ENCODE peak calls at places on chromosomes 6 and 20, in eight cellular contexts. One of them, this sample, is unnamed.

GRCh38 chr6:163496205-163496604 is 81.7 kb downstream of the QKI start:
- DNase-seq in left ventricle myocardium inferior: no peak
- DNase-seq in spleen: no peak
- DNase-seq in sigmoid colon: no peak
- DNase-seq in CD4-positive, alpha-beta memory T cell: no peak
- DNase-seq in Caco-2: no peak
- DNase-seq in ovary: no peak
- DNase-seq in naive thymus-derived CD4-positive, alpha-beta T cell: no peak
- DNase-seq in this sample: no peak

GRCh38 chr20:57902478-57902877 is 192.7 kb upstream of the PMEPA1 start:
- DNase-seq in CD4-positive, alpha-beta memory T cell: no peak
- DNase-seq in Caco-2: no peak
- DNase-seq in spleen: no peak
- DNase-seq in ovary: no peak
- DNase-seq in sigmoid colon: no peak
- DNase-seq in naive thymus-derived CD4-positive, alpha-beta T cell: no peak
- DNase-seq in left ventricle myocardium inferior: no peak
- DNase-seq in this sample: no peak

GRCh38 chr6:1667805-1668175 is 58.1 kb downstream of the FOXC1 start:
- DNase-seq in CD4-positive, alpha-beta memory T cell: no peak
- DNase-seq in sigmoid colon: no peak
- DNase-seq in Caco-2: no peak
- DNase-seq in naive thymus-derived CD4-positive, alpha-beta T cell: no peak
- DNase-seq in spleen: no peak
- DNase-seq in left ventricle myocardium inferior: no peak
- DNase-seq in ovary: no peak
- DNase-seq in this sample: no peak

GRCh38 chr20:19129976-19130612 is 82.3 kb upstream of the SLC24A3 start:
- DNase-seq in ovary: no peak
- DNase-seq in sigmoid colon: no peak
- DNase-seq in spleen: no peak
- DNase-seq in left ventricle myocardium inferior: no peak
- DNase-seq in Caco-2: no peak
- DNase-seq in naive thymus-derived CD4-positive, alpha-beta T cell: no peak
- DNase-seq in CD4-positive, alpha-beta memory T cell: no peak
- DNase-seq in this sample: peak; percentile 39

GRCh38 chr20:33828326-33828834 is 17.2 kb downstream of the CHMP4B start:
- DNase-seq in ovary: no peak
- DNase-seq in CD4-positive, alpha-beta memory T cell: no peak
- DNase-seq in left ventricle myocardium inferior: no peak
- DNase-seq in sigmoid colon: no peak
- DNase-seq in Caco-2: no peak
- DNase-seq in naive thymus-derived CD4-positive, alpha-beta T cell: no peak
- DNase-seq in spleen: no peak
- DNase-seq in this sample: no peak

GRCh38 chr6:27139753-27140522 is 107.6 kb upstream of the PRSS16 start:
- DNase-seq in ovary: peak; percentile 36
- DNase-seq in spleen: no peak
- DNase-seq in Caco-2: no peak
- DNase-seq in naive thymus-derived CD4-positive, alpha-beta T cell: no peak
- DNase-seq in left ventricle myocardium inferior: no peak
- DNase-seq in sigmoid colon: no peak
- DNase-seq in CD4-positive, alpha-beta memory T cell: no peak
- DNase-seq in this sample: peak; percentile 39

GRCh38 chr6:35216832-35217811 is 3.4 kb downstream of the SCUBE3 start:
- DNase-seq in ovary: no peak
- DNase-seq in sigmoid colon: no peak
- DNase-seq in naive thymus-derived CD4-positive, alpha-beta T cell: no peak
- DNase-seq in left ventricle myocardium inferior: no peak
- DNase-seq in CD4-positive, alpha-beta memory T cell: no peak
- DNase-seq in Caco-2: no peak
- DNase-seq in spleen: no peak
- DNase-seq in this sample: no peak

GRCh38 chr20:32941155-32941885 is 62.9 kb downstream of the SUN5 start:
- DNase-seq in Caco-2: no peak
- DNase-seq in spleen: no peak
- DNase-seq in naive thymus-derived CD4-positive, alpha-beta T cell: no peak
- DNase-seq in sigmoid colon: no peak
- DNase-seq in ovary: no peak
- DNase-seq in CD4-positive, alpha-beta memory T cell: no peak
- DNase-seq in left ventricle myocardium inferior: no peak
- DNase-seq in this sample: no peak

GRCh38 chr6:56649782-56650181 is 7.1 kb upstream of the DST start:
- DNase-seq in sigmoid colon: no peak
- DNase-seq in CD4-positive, alpha-beta memory T cell: no peak
- DNase-seq in Caco-2: no peak
- DNase-seq in left ventricle myocardium inferior: no peak
- DNase-seq in naive thymus-derived CD4-positive, alpha-beta T cell: no peak
- DNase-seq in spleen: no peak
- DNase-seq in ovary: no peak
- DNase-seq in this sample: no peak

GRCh38 chr20:64236137-64237088 is 19.1 kb upstream of the PCMTD2 start:
- DNase-seq in naive thymus-derived CD4-positive, alpha-beta T cell: no peak
- DNase-seq in sigmoid colon: peak; percentile 35
- DNase-seq in spleen: peak; percentile 17
- DNase-seq in left ventricle myocardium inferior: no peak
- DNase-seq in ovary: no peak
- DNase-seq in Caco-2: peak; percentile 36
- DNase-seq in CD4-positive, alpha-beta memory T cell: no peak
- DNase-seq in this sample: peak; percentile 61

GRCh38 chr6:169977434-169978265 is 226.2 kb downstream of the ERMARD start:
- DNase-seq in spleen: peak; percentile 61
- DNase-seq in Caco-2: peak; percentile 13
- DNase-seq in left ventricle myocardium inferior: no peak
- DNase-seq in ovary: no peak
- DNase-seq in CD4-positive, alpha-beta memory T cell: no peak
- DNase-seq in sigmoid colon: peak; percentile 56
- DNase-seq in naive thymus-derived CD4-positive, alpha-beta T cell: no peak
- DNase-seq in this sample: no peak

GRCh38 chr20:17343631-17344447 is 117.0 kb downstream of the PCSK2 start:
- DNase-seq in spleen: no peak
- DNase-seq in naive thymus-derived CD4-positive, alpha-beta T cell: no peak
- DNase-seq in sigmoid colon: no peak
- DNase-seq in Caco-2: no peak
- DNase-seq in ovary: no peak
- DNase-seq in CD4-positive, alpha-beta memory T cell: no peak
- DNase-seq in left ventricle myocardium inferior: no peak
- DNase-seq in this sample: no peak

GRCh38 chr6:159969204-159969912 is 476 bp downstream of the IGF2R start:
- DNase-seq in CD4-positive, alpha-beta memory T cell: no peak
- DNase-seq in left ventricle myocardium inferior: peak; percentile 49
- DNase-seq in naive thymus-derived CD4-positive, alpha-beta T cell: no peak
- DNase-seq in spleen: peak; percentile 95
- DNase-seq in Caco-2: peak; percentile 42
- DNase-seq in sigmoid colon: peak; percentile 76
- DNase-seq in ovary: peak; percentile 67
- DNase-seq in this sample: peak; percentile 62

GRCh38 chr6:33725222-33725621 is 13.7 kb upstream of the UQCC2 start:
- DNase-seq in left ventricle myocardium inferior: no peak
- DNase-seq in ovary: no peak
- DNase-seq in naive thymus-derived CD4-positive, alpha-beta T cell: no peak
- DNase-seq in CD4-positive, alpha-beta memory T cell: no peak
- DNase-seq in Caco-2: no peak
- DNase-seq in sigmoid colon: no peak
- DNase-seq in spleen: no peak
- DNase-seq in this sample: no peak

GRCh38 chr6:39280247-39280731 is 33.9 kb downstream of the KCNK17 start:
- DNase-seq in Caco-2: no peak
- DNase-seq in CD4-positive, alpha-beta memory T cell: no peak
- DNase-seq in ovary: no peak
- DNase-seq in naive thymus-derived CD4-positive, alpha-beta T cell: no peak
- DNase-seq in sigmoid colon: no peak
- DNase-seq in spleen: no peak
- DNase-seq in left ventricle myocardium inferior: no peak
- DNase-seq in this sample: peak; percentile 68

GRCh38 chr20:21008951-21009350 is 97.2 kb downstream of the LINC00237 start:
- DNase-seq in ovary: no peak
- DNase-seq in naive thymus-derived CD4-positive, alpha-beta T cell: no peak
- DNase-seq in spleen: no peak
- DNase-seq in CD4-positive, alpha-beta memory T cell: no peak
- DNase-seq in left ventricle myocardium inferior: no peak
- DNase-seq in Caco-2: no peak
- DNase-seq in sigmoid colon: no peak
- DNase-seq in this sample: no peak

GRCh38 chr6:133187657-133188453 is 53.3 kb upstream of the EYA4 start:
- DNase-seq in CD4-positive, alpha-beta memory T cell: no peak
- DNase-seq in naive thymus-derived CD4-positive, alpha-beta T cell: no peak
- DNase-seq in spleen: no peak
- DNase-seq in ovary: no peak
- DNase-seq in sigmoid colon: no peak
- DNase-seq in Caco-2: no peak
- DNase-seq in left ventricle myocardium inferior: no peak
- DNase-seq in this sample: no peak

GRCh38 chr6:47016916-47017315 is 25.2 kb downstream of the ADGRF1 start:
- DNase-seq in left ventricle myocardium inferior: no peak
- DNase-seq in ovary: no peak
- DNase-seq in Caco-2: no peak
- DNase-seq in CD4-positive, alpha-beta memory T cell: no peak
- DNase-seq in sigmoid colon: no peak
- DNase-seq in naive thymus-derived CD4-positive, alpha-beta T cell: no peak
- DNase-seq in spleen: no peak
- DNase-seq in this sample: no peak

GRCh38 chr6:139680819-139681218 is 306.4 kb upstream of the CITED2 start:
- DNase-seq in Caco-2: no peak
- DNase-seq in sigmoid colon: no peak
- DNase-seq in left ventricle myocardium inferior: no peak
- DNase-seq in ovary: no peak
- DNase-seq in naive thymus-derived CD4-positive, alpha-beta T cell: no peak
- DNase-seq in CD4-positive, alpha-beta memory T cell: no peak
- DNase-seq in spleen: no peak
- DNase-seq in this sample: no peak

GRCh38 chr6:43811101-43812099 is 41.4 kb downstream of the VEGFA start:
- DNase-seq in spleen: no peak
- DNase-seq in ovary: no peak
- DNase-seq in left ventricle myocardium inferior: no peak
- DNase-seq in CD4-positive, alpha-beta memory T cell: no peak
- DNase-seq in Caco-2: no peak
- DNase-seq in naive thymus-derived CD4-positive, alpha-beta T cell: no peak
- DNase-seq in sigmoid colon: no peak
- DNase-seq in this sample: peak; percentile 68

GRCh38 chr20:56278205-56278604 is 29.7 kb downstream of the MC3R start:
- DNase-seq in ovary: no peak
- DNase-seq in naive thymus-derived CD4-positive, alpha-beta T cell: no peak
- DNase-seq in sigmoid colon: no peak
- DNase-seq in Caco-2: no peak
- DNase-seq in spleen: no peak
- DNase-seq in CD4-positive, alpha-beta memory T cell: no peak
- DNase-seq in left ventricle myocardium inferior: no peak
- DNase-seq in this sample: no peak
- H3K9me3 ChIP-seq in ovary: no peaks in the 10 kb centered on the region
- H3K9me3 ChIP-seq in naive thymus-derived CD4-positive, alpha-beta T cell: no peaks in the 10 kb centered on the region
- H3K9me3 ChIP-seq in sigmoid colon: peaks cover 3% of the 10 kb centered on the region
- H3K9me3 ChIP-seq in Caco-2: peaks cover 13% of the 10 kb centered on the region
- H3K9me3 ChIP-seq in spleen: no peaks in the 10 kb centered on the region
- H3K9me3 ChIP-seq in CD4-positive, alpha-beta memory T cell: no peaks in the 10 kb centered on the region
- H3K9me3 ChIP-seq in left ventricle myocardium inferior: peaks cover 22% of the 10 kb centered on the region
- H3K9me3 ChIP-seq in this sample: no peaks in the 10 kb centered on the region

DNA sequence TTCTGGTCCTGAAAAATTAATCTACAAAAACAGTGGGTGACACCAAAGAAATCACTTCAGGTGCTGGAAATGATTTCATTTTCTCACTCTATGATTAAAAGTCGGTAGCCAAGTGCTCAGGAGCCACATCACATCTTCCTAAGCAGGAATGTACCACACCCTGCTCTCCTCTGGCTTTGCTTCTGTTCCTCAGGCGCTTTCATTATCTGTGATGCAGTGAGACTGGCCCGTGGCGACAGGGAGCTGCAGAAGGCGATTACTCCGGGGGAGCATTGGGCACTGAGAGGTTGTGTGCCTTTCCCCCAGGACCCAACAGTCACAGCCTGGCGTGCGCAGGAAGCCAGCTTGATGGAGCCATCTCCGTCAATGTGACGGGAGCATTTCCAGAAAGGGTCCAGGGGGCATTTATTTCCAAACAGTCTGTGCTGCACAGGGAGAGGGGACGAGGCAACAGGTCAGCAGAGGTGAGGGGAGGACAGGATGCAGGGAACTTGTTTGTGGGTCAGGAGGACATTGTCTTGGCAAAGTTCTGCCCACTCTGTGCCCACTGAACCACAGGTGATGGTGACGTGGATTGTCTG is 5.6 kb upstream of the ZNF831 start:
- DNase-seq in sigmoid colon: no peak
- DNase-seq in left ventricle myocardium inferior: no peak
- DNase-seq in Caco-2: no peak
- DNase-seq in naive thymus-derived CD4-positive, alpha-beta T cell: no peak
- DNase-seq in ovary: no peak
- DNase-seq in CD4-positive, alpha-beta memory T cell: no peak
- DNase-seq in spleen: no peak
- DNase-seq in this sample: no peak
- H3K27me3 ChIP-seq in sigmoid colon: no peaks in the 10 kb centered on the region
- H3K27me3 ChIP-seq in left ventricle myocardium inferior: peaks cover 35% of the 10 kb centered on the region
- H3K27me3 ChIP-seq in Caco-2: no peaks in the 10 kb centered on the region
- H3K27me3 ChIP-seq in naive thymus-derived CD4-positive, alpha-beta T cell: no peaks in the 10 kb centered on the region
- H3K27me3 ChIP-seq in ovary: no peaks in the 10 kb centered on the region
- H3K27me3 ChIP-seq in CD4-positive, alpha-beta memory T cell: no peaks in the 10 kb centered on the region
- H3K27me3 ChIP-seq in spleen: peaks cover 8% of the 10 kb centered on the region
- H3K27me3 ChIP-seq in this sample: no peaks in the 10 kb centered on the region

GRCh38 chr6:88671624-88672023 is 291.8 kb downstream of the RNGTT start:
- DNase-seq in sigmoid colon: no peak
- DNase-seq in ovary: no peak
- DNase-seq in spleen: no peak
- DNase-seq in left ventricle myocardium inferior: no peak
- DNase-seq in Caco-2: no peak
- DNase-seq in naive thymus-derived CD4-positive, alpha-beta T cell: no peak
- DNase-seq in CD4-positive, alpha-beta memory T cell: no peak
- DNase-seq in this sample: no peak
- H3K9me3 ChIP-seq in sigmoid colon: peaks cover 26% of the 10 kb centered on the region
- H3K9me3 ChIP-seq in ovary: no peaks in the 10 kb centered on the region
- H3K9me3 ChIP-seq in spleen: peaks cover 56% of the 10 kb centered on the region
- H3K9me3 ChIP-seq in left ventricle myocardium inferior: peaks cover 26% of the 10 kb centered on the region
- H3K9me3 ChIP-seq in Caco-2: peaks cover 8% of the 10 kb centered on the region
- H3K9me3 ChIP-seq in naive thymus-derived CD4-positive, alpha-beta T cell: peaks cover 6% of the 10 kb centered on the region
- H3K9me3 ChIP-seq in CD4-positive, alpha-beta memory T cell: no peaks in the 10 kb centered on the region
- H3K9me3 ChIP-seq in this sample: peaks cover 10% of the 10 kb centered on the region

GRCh38 chr20:39607124-39607523 is 645.0 kb downstream of the DHX35 start:
- DNase-seq in spleen: no peak
- DNase-seq in ovary: no peak
- DNase-seq in Caco-2: no peak
- DNase-seq in naive thymus-derived CD4-positive, alpha-beta T cell: no peak
- DNase-seq in sigmoid colon: no peak
- DNase-seq in left ventricle myocardium inferior: no peak
- DNase-seq in CD4-positive, alpha-beta memory T cell: no peak
- DNase-seq in this sample: no peak

GRCh38 chr20:39605361-39605760 is 643.2 kb downstream of the DHX35 start:
- DNase-seq in spleen: no peak
- DNase-seq in CD4-positive, alpha-beta memory T cell: no peak
- DNase-seq in sigmoid colon: no peak
- DNase-seq in left ventricle myocardium inferior: no peak
- DNase-seq in Caco-2: no peak
- DNase-seq in naive thymus-derived CD4-positive, alpha-beta T cell: no peak
- DNase-seq in ovary: no peak
- DNase-seq in this sample: no peak

GRCh38 chr20:39600156-39600555 is 638.0 kb downstream of the DHX35 start:
- DNase-seq in Caco-2: no peak
- DNase-seq in CD4-positive, alpha-beta memory T cell: no peak
- DNase-seq in spleen: no peak
- DNase-seq in sigmoid colon: no peak
- DNase-seq in left ventricle myocardium inferior: no peak
- DNase-seq in ovary: no peak
- DNase-seq in naive thymus-derived CD4-positive, alpha-beta T cell: no peak
- DNase-seq in this sample: no peak

GRCh38 chr20:39605908-39606307 is 643.8 kb downstream of the DHX35 start:
- DNase-seq in sigmoid colon: no peak
- DNase-seq in CD4-positive, alpha-beta memory T cell: no peak
- DNase-seq in spleen: no peak
- DNase-seq in naive thymus-derived CD4-positive, alpha-beta T cell: no peak
- DNase-seq in ovary: no peak
- DNase-seq in left ventricle myocardium inferior: no peak
- DNase-seq in Caco-2: no peak
- DNase-seq in this sample: no peak

GRCh38 chr20:39602649-39603048 is 640.5 kb downstream of the DHX35 start:
- DNase-seq in sigmoid colon: no peak
- DNase-seq in CD4-positive, alpha-beta memory T cell: no peak
- DNase-seq in ovary: no peak
- DNase-seq in naive thymus-derived CD4-positive, alpha-beta T cell: no peak
- DNase-seq in Caco-2: no peak
- DNase-seq in left ventricle myocardium inferior: no peak
- DNase-seq in spleen: no peak
- DNase-seq in this sample: no peak
- H3K27me3 ChIP-seq in sigmoid colon: no peaks in the 10 kb centered on the region
- H3K27me3 ChIP-seq in CD4-positive, alpha-beta memory T cell: no peaks in the 10 kb centered on the region
- H3K27me3 ChIP-seq in ovary: no peaks in the 10 kb centered on the region
- H3K27me3 ChIP-seq in naive thymus-derived CD4-positive, alpha-beta T cell: no peaks in the 10 kb centered on the region
- H3K27me3 ChIP-seq in Caco-2: no peaks in the 10 kb centered on the region
- H3K27me3 ChIP-seq in left ventricle myocardium inferior: peaks cover 23% of the 10 kb centered on the region
- H3K27me3 ChIP-seq in spleen: no peaks in the 10 kb centered on the region
- H3K27me3 ChIP-seq in this sample: no peaks in the 10 kb centered on the region